ENCODE peak calls at places on chromosomes 12 and 14, in seven cellular contexts. X is CD4-positive, alpha-beta memory T cell; P is body of pancreas; F is kidney; L is psoas muscle; N is adrenal gland; G is tibial nerve. H is an unnamed sample.

GRCh38 chr12:59620326-59620725 is 24.5 kb downstream of the SLC16A7 start:
- DNase-seq in P (no peak), G (no peak), F (no peak), L (no peak), X (no peak), N (no peak), H (no peak)

GRCh38 chr12:95637471-95638155 is 86.3 kb upstream of the USP44 start:
- DNase-seq in N (no peak), X (no peak), F (no peak), P (no peak), G (no peak), L (no peak), H (no peak)

GRCh38 chr12:4991801-4992200 is 51.9 kb upstream of the KCNA5 start:
- DNase-seq in P (no peak), X (no peak), F (no peak), L (no peak), G (no peak), N (no peak), H (no peak)

GRCh38 chr14:81450100-81450531 is 50.0 kb upstream of the STON2 start:
- DNase-seq in N (no peak), L (peak; percentile 76), X (no peak), G (peak; percentile 30), F (no peak), P (no peak), H (no peak)

GRCh38 chr12:96193725-96194571 is at the start of gene ELK3:
- DNase-seq in X (peak; percentile 70), G (peak; percentile 48), P (peak; percentile 74), F (peak; percentile 86), L (peak; percentile 53), N (peak; percentile 53), H (peak; percentile 53)

GRCh38 chr14:65478596-65478995 is 66.1 kb downstream of the FUT8 start:
- DNase-seq in N (no peak), G (no peak), L (no peak), F (no peak), X (no peak), P (no peak), H (peak; percentile 66)

GRCh38 chr14:79404874-79405273 is 806.4 kb downstream of the DIO2 start:
- DNase-seq in L (no peak), X (no peak), N (no peak), P (no peak), G (no peak), F (no peak), H (no peak)

GRCh38 chr12:106386836-106387555 is 29.4 kb downstream of the POLR3B start:
- DNase-seq in P (no peak), F (no peak), G (no peak), N (no peak), X (no peak), L (no peak), H (no peak)

GRCh38 chr12:92134638-92135274 is 10.9 kb downstream of the BTG1 start:
- DNase-seq in F (no peak), L (no peak), X (no peak), N (no peak), P (no peak), G (no peak), H (no peak)

GRCh38 chr12:104671407-104672095 is 214.8 kb downstream of the CHST11 start:
- DNase-seq in X (peak; percentile 52), L (peak; percentile 83), N (peak; percentile 93), F (peak; percentile 96), G (peak; percentile 81), P (peak; percentile 92), H (peak; percentile 65)

GRCh38 chr12:1422604-1423315 is 171.6 kb downstream of the FBXL14 start:
- DNase-seq in P (no peak), G (no peak), L (no peak), X (peak; percentile 4), F (no peak), N (no peak), H (peak; percentile 7)

GRCh38 chr14:32364941-32365340 is 35.8 kb downstream of the AKAP6 start:
- DNase-seq in F (no peak), G (no peak), N (no peak), P (no peak), L (no peak), X (no peak), H (no peak)

GRCh38 chr12:65640489-65640901 is 183.8 kb upstream of the HMGA2 start:
- DNase-seq in F (no peak), X (no peak), N (no peak), L (no peak), G (peak; percentile 31), P (peak; percentile 4), H (no peak)

GRCh38 chr14:99986416-99986815 is 78.8 kb upstream of the EVL start:
- DNase-seq in G (no peak), N (no peak), L (no peak), F (no peak), X (no peak), P (no peak), H (no peak)

GRCh38 chr12:76621582-76622024 is 62.0 kb upstream of the OSBPL8 start:
- DNase-seq in P (peak; percentile 84), L (peak; percentile 30), N (peak; percentile 65), G (peak; percentile 88), X (peak; percentile 67), F (no peak), H (peak; percentile 78)

GRCh38 chr14:91406982-91407381 is 10.6 kb downstream of the CCDC88C start:
- DNase-seq in F (no peak), X (no peak), N (no peak), L (no peak), P (no peak), G (no peak), H (no peak)

GRCh38 chr12:71208053-71208685 is 50.4 kb upstream of the TSPAN8 start:
- DNase-seq in F (no peak), L (no peak), P (no peak), N (no peak), X (no peak), G (no peak), H (no peak)

GRCh38 chr12:54184024-54184805 is 4.6 kb downstream of the SMUG1 start:
- DNase-seq in L (no peak), G (no peak), N (no peak), P (no peak), X (no peak), F (no peak), H (no peak)

GRCh38 chr12:119902084-119902509 is 25.0 kb upstream of the CIT start:
- DNase-seq in N (peak; percentile 67), L (peak; percentile 34), G (peak; percentile 12), F (no peak), P (peak; percentile 61), X (peak; percentile 61), H (peak; percentile 65)

GRCh38 chr14:104135121-104135903 is 3.1 kb upstream of the KIF26A start:
- DNase-seq in G (no peak), P (no peak), F (peak; percentile 79), X (no peak), N (peak; percentile 23), L (peak; percentile 13), H (no peak)

GRCh38 chr12:108047130-108047550 is 81.9 kb upstream of the WSCD2 start:
- DNase-seq in F (no peak), L (no peak), X (no peak), G (peak; percentile 27), N (no peak), P (no peak), H (no peak)

GRCh38 chr12:120490833-120491512 is 4.9 kb upstream of the DYNLL1 start:
- DNase-seq in P (peak; percentile 6), L (no peak), X (no peak), N (no peak), G (no peak), F (no peak), H (no peak)

GRCh38 chr12:75011120-75011519 is 198.5 kb downstream of the KCNC2 start:
- DNase-seq in N (no peak), F (no peak), X (no peak), L (no peak), G (no peak), P (no peak), H (no peak)

GRCh38 chr14:21350539-21350938 is 33.3 kb downstream of the SUPT16H start:
- DNase-seq in F (no peak), P (no peak), G (no peak), X (no peak), L (no peak), N (no peak), H (no peak)

GRCh38 chr14:21352587-21352986 is 31.2 kb downstream of the SUPT16H start:
- DNase-seq in L (no peak), F (no peak), N (peak; percentile 17), G (no peak), X (no peak), P (peak; percentile 10), H (no peak)

GRCh38 chr14:21356511-21356910 is 27.3 kb downstream of the SUPT16H start:
- DNase-seq in N (no peak), P (no peak), L (no peak), F (no peak), X (no peak), G (no peak), H (no peak)
- H3K36me3 ChIP-seq in N (peaks cover 99% of the 10 kb centered on the region), P (peaks cover 23% of the 10 kb centered on the region), L (peaks cover 20% of the 10 kb centered on the region), F (peaks cover 50% of the 10 kb centered on the region), X (peaks cover 70% of the 10 kb centered on the region), G (peaks cover 100% of the 10 kb centered on the region), H (peaks cover 93% of the 10 kb centered on the region)

GRCh38 chr14:75101491-75101890 is 25.4 kb downstream of the NEK9 start:
- DNase-seq in F (no peak), L (no peak), P (no peak), G (no peak), N (no peak), X (no peak), H (no peak)
- H3K36me3 ChIP-seq in F (peaks cover 31% of the 10 kb centered on the region), L (peaks cover 12% of the 10 kb centered on the region), P (no peaks in the 10 kb centered on the region), G (peaks cover 99% of the 10 kb centered on the region), N (peaks cover 93% of the 10 kb centered on the region), X (peaks cover 56% of the 10 kb centered on the region), H (peaks cover 79% of the 10 kb centered on the region)

DNA sequence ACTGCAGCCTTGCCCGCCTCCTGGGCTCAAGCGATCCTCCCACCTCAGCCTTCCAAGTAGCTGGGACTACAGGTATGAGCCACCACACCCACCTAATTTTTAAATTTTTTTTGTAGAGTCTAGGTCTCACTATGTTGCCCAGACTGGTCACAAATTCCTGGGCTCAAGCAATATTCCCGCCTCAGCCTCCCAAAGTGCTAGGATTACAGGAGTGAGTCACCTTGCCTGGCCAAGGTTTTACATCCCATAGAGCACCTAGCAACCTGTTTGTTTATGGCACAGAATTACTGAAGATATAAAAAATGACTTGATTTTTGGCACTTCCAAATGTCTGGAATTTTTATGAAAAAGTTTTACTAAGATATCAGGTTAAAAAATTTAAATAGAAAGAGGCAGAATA is 16.5 kb downstream of the MYO1A start:
- DNase-seq in F (no peak), X (no peak), P (no peak), N (no peak), L (no peak), G (no peak), H (no peak)
- H3K36me3 ChIP-seq in F (no peaks in the 10 kb centered on the region), X (no peaks in the 10 kb centered on the region), P (no peaks in the 10 kb centered on the region), N (no peaks in the 10 kb centered on the region), L (no peaks in the 10 kb centered on the region), G (no peaks in the 10 kb centered on the region), H (no peaks in the 10 kb centered on the region)

DNA sequence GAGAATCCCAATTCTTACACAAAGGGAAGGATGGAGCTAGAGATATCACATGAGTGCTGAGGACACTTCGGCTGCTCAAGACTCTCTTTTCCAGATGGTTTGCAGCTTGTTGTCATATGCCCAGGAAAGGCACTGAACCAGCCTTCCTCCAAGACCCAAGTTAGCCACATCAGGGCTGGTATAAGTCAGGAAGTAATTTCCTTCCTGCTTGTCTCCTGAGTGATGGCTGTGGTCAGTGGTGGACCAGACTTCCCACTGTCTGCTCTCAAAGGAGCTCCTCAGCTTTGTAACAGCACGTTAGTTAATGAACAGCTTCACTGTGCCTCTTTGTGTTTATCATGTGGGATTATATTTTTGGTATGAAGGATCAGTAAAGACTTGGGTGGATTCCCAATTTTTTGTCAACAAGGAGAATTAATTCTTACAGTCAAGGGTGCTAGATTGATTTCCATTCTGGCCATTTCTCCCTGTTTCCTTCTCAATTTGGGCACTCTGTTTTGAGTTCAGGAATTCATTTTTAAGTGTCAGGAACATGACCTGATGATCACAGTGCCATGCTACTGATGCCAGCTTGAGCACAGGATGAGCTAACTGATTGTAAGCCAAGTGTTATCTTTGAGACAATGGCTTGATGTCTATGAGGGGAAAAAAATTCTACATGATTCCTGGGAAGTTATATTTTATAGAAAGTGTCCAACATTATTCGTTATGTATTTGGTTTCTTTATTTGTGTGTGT is 145.8 kb downstream of the GCH1 start:
- DNase-seq in N (no peak), F (no peak), X (no peak), P (no peak), L (no peak), G (no peak), H (no peak)
- H3K36me3 ChIP-seq in N (no peaks in the 10 kb centered on the region), F (peaks cover under 1% of the 10 kb centered on the region), X (no peaks in the 10 kb centered on the region), P (peaks cover 4% of the 10 kb centered on the region), L (peaks cover 4% of the 10 kb centered on the region), G (peaks cover 61% of the 10 kb centered on the region), H (no peaks in the 10 kb centered on the region)